ENCODE peak calls at places on chromosomes 5 and 9, in four cellular contexts. One of them, this sample, is unnamed.
A peak's percentile ranks its signal among the peaks of the same experiment; 100 is the strongest.

GRCh38 chr5:125595095-125595494 is 828.1 kb upstream of the GRAMD2B start:
- DNase-seq in K562: no peak
- DNase-seq in SK-N-SH: no peak
- DNase-seq in GM23338: no peak
- DNase-seq in this sample: no peak

GRCh38 chr9:101705135-101705661 is 33.2 kb downstream of the GRIN3A start:
- DNase-seq in GM23338: peak; percentile 86
- DNase-seq in K562: no peak
- DNase-seq in SK-N-SH: no peak
- DNase-seq in this sample: no peak

GRCh38 chr5:27434335-27434734 is 395.9 kb upstream of the CDH9 start:
- DNase-seq in SK-N-SH: no peak
- DNase-seq in GM23338: no peak
- DNase-seq in K562: no peak
- DNase-seq in this sample: no peak

GRCh38 chr5:1545798-1546355 is 22.1 kb upstream of the LPCAT1 start:
- DNase-seq in K562: no peak
- DNase-seq in GM23338: no peak
- DNase-seq in SK-N-SH: no peak
- DNase-seq in this sample: no peak

GRCh38 chr5:120692346-120692745 is 228.2 kb downstream of the PRR16 start:
- DNase-seq in K562: no peak
- DNase-seq in GM23338: no peak
- DNase-seq in SK-N-SH: no peak
- DNase-seq in this sample: no peak

GRCh38 chr5:158068964-158069363 is 210.0 kb upstream of the CLINT1 start:
- DNase-seq in GM23338: no peak
- DNase-seq in K562: no peak
- DNase-seq in SK-N-SH: no peak
- DNase-seq in this sample: no peak

GRCh38 chr5:82352146-82352791 is 74.1 kb upstream of the RPS23 start:
- DNase-seq in K562: peak; percentile 30
- DNase-seq in SK-N-SH: no peak
- DNase-seq in GM23338: no peak
- DNase-seq in this sample: no peak

GRCh38 chr9:101229606-101230005 is 155.2 kb downstream of the BAAT start:
- DNase-seq in K562: no peak
- DNase-seq in GM23338: no peak
- DNase-seq in SK-N-SH: no peak
- DNase-seq in this sample: no peak

DNA sequence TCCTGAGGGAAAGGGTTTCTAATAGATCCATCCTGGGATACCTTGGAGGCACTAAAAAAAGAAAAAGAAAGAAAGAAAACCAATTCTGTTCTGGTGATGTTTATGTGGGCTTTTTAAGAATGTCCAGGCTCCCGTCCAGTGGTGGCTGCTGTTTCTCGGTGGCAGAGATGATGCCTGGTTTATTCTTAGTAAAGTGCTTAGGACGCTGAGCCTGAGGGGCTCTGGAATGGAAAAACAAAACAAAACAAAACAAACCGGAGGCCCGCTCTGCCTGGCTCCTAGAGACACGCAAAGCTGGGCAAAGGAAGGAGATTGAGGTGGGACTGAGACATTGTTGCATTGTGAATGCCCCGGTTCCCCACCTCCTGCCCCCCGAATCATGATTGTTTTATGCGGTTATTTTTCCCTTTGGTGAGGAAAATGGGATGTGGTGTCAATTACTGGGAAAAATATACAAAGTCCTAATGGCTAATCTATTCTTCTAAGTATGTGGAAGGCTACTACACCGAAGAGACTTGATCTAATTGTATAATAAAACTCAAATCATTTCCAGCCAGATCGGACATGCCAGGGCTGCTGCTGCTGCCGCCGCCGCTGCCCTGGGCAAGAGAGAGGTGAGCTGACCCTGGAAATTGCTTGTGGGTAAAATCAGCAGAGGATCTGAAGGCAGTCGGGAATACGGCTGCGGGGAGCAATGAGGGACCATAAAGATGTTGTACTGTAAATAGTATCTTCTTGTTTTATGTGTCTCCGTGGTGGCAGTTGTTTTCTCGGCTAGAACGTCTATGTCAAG is 644.9 kb downstream of the CCDC171 start:
- DNase-seq in K562: no peak
- DNase-seq in GM23338: no peak
- DNase-seq in SK-N-SH: peak; percentile 62
- DNase-seq in this sample: no peak
- H3K27ac ChIP-seq in K562: no peak overlapping the region
- H3K27ac ChIP-seq in GM23338: no peak overlapping the region
- H3K27ac ChIP-seq in SK-N-SH: peak overlapping the region; percentile 25
- H3K27ac ChIP-seq in this sample: no peak overlapping the region

DNA sequence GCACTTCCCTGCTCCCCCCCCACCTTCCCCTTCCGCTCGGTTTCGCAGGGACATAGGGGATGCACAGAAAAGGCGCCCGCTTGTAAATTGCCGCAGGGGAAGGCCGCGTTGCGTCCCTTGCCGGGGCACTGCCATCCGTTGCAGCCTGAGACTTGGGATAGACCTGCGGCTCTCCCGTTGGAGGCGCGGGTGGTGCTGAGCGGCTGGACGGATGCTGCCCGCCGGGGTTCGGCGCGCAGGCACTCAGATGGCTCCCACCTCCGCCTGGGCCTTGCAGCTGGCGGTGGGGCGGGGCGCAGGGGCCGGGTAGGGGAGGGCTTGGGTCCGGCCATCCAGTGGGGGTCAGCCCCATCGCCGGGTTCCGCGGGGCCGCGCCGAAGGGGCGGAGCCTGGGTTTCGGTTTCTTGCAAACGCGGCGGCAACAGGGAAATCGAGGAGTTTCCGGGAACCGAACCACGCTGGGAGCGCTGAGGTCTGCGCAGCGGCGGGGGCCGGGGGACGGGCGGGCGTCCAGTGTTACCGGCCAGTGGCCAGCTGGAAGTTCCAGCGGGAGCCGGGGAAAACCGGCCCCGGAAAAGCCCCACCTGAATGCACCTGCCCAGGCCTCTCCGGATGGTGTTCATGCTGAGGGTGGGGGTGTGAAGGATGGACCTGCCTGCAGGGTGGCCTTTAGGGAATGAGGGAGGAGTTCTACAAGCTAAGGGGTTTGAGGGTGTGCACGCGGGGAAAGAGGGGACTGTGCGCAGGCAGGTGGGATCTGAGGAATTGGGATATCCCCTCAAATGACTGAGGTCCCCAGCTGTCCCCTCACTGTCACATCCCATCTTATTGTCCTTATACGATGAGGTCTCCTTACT is 6.3 kb upstream of the IRF1 start:
- DNase-seq in SK-N-SH: peak; percentile 96
- DNase-seq in GM23338: peak; percentile 88
- DNase-seq in K562: peak; percentile 91
- DNase-seq in this sample: no peak
- H2AFZ ChIP-seq in SK-N-SH: peak overlapping the region; percentile 71
- H2AFZ ChIP-seq in GM23338: peak overlapping the region; percentile 98
- H2AFZ ChIP-seq in K562: peak overlapping the region; percentile 76
- H2AFZ ChIP-seq in this sample: no peak overlapping the region

GRCh38 chr5:179678238-179679013 is 2.4 kb downstream of the CBY3 start:
- DNase-seq in SK-N-SH: peak; percentile 98
- DNase-seq in K562: peak; percentile 99
- DNase-seq in GM23338: peak; percentile 97
- DNase-seq in this sample: peak; percentile 88
- TF ChIP-seq REST in SK-N-SH: no peak
- TF ChIP-seq REST in K562: peak; percentile 55
- TF ChIP-seq REST in GM23338: no peak
- TF ChIP-seq REST in this sample: no peak

GRCh38 chr5:169398515-169398914 is 97.6 kb upstream of the SLIT3 start:
- DNase-seq in K562: no peak
- DNase-seq in SK-N-SH: no peak
- DNase-seq in GM23338: no peak
- DNase-seq in this sample: no peak

GRCh38 chr5:169408166-169408565 is 107.2 kb upstream of the SLIT3 start:
- DNase-seq in GM23338: no peak
- DNase-seq in SK-N-SH: no peak
- DNase-seq in K562: no peak
- DNase-seq in this sample: no peak

GRCh38 chr5:169408735-169409134 is 107.8 kb upstream of the SLIT3 start:
- DNase-seq in SK-N-SH: no peak
- DNase-seq in K562: no peak
- DNase-seq in GM23338: no peak
- DNase-seq in this sample: no peak

GRCh38 chr5:169404223-169404622 is 103.3 kb upstream of the SLIT3 start:
- DNase-seq in SK-N-SH: no peak
- DNase-seq in GM23338: no peak
- DNase-seq in K562: no peak
- DNase-seq in this sample: no peak
- H3K27ac ChIP-seq in SK-N-SH: no peak overlapping the region
- H3K27ac ChIP-seq in GM23338: no peak overlapping the region
- H3K27ac ChIP-seq in K562: no peak overlapping the region
- H3K27ac ChIP-seq in this sample: no peak overlapping the region

This sample was measured in HCT116.